ENCODE peak calls at places on chromosomes 6 and 20, in six cellular contexts. One of them, this sample, is unnamed.

GRCh38 chr6:156953478-156954146 is 176.4 kb downstream of the ARID1B start:
- DNase-seq in A549: peak
- DNase-seq in HepG2: peak
- DNase-seq in GM12878: no peak
- DNase-seq in IMR-90: peak
- DNase-seq in K562: peak
- DNase-seq in this sample: peak

GRCh38 chr6:140711019-140711613 is 1336.7 kb upstream of the CITED2 start:
- DNase-seq in A549: no peak
- DNase-seq in HepG2: no peak
- DNase-seq in GM12878: no peak
- DNase-seq in IMR-90: no peak
- DNase-seq in K562: no peak
- DNase-seq in this sample: no peak

GRCh38 chr6:7112741-7113313 is 5.1 kb downstream of the RREB1 start:
- DNase-seq in A549: no peak
- DNase-seq in HepG2: peak
- DNase-seq in GM12878: peak
- DNase-seq in IMR-90: no peak
- DNase-seq in K562: no peak
- DNase-seq in this sample: no peak

GRCh38 chr20:62181808-62182207 is 1.0 kb upstream of the MTG2 start:
- DNase-seq in A549: no peak
- DNase-seq in HepG2: no peak
- DNase-seq in GM12878: no peak
- DNase-seq in IMR-90: no peak
- DNase-seq in K562: no peak
- DNase-seq in this sample: no peak

GRCh38 chr6:41734666-41735426 is 562 bp downstream of the TFEB start:
- DNase-seq in A549: peak
- DNase-seq in HepG2: peak
- DNase-seq in GM12878: no peak
- DNase-seq in IMR-90: peak
- DNase-seq in K562: peak
- DNase-seq in this sample: peak

GRCh38 chr20:3235661-3236324 is 3.2 kb downstream of the SLC4A11 start:
- DNase-seq in A549: peak
- DNase-seq in HepG2: no peak
- DNase-seq in GM12878: no peak
- DNase-seq in IMR-90: peak
- DNase-seq in K562: no peak
- DNase-seq in this sample: no peak

GRCh38 chr6:35071347-35071994 is 69.7 kb downstream of the TCP11 start:
- DNase-seq in A549: no peak
- DNase-seq in HepG2: no peak
- DNase-seq in GM12878: no peak
- DNase-seq in IMR-90: no peak
- DNase-seq in K562: no peak
- DNase-seq in this sample: no peak

GRCh38 chr20:2307136-2307535 is 11.3 kb downstream of the TGM3 start:
- DNase-seq in A549: no peak
- DNase-seq in HepG2: no peak
- DNase-seq in GM12878: no peak
- DNase-seq in IMR-90: no peak
- DNase-seq in K562: no peak
- DNase-seq in this sample: no peak

GRCh38 chr6:31057426-31058003 is 47.2 kb downstream of the MUC22 start:
- DNase-seq in A549: no peak
- DNase-seq in HepG2: no peak
- DNase-seq in GM12878: no peak
- DNase-seq in IMR-90: peak
- DNase-seq in K562: no peak
- DNase-seq in this sample: no peak

GRCh38 chr20:44736170-44737021 is 9.3 kb upstream of the KCNK15 start:
- DNase-seq in A549: peak
- DNase-seq in HepG2: peak
- DNase-seq in GM12878: no peak
- DNase-seq in IMR-90: peak
- DNase-seq in K562: peak
- DNase-seq in this sample: peak

DNA sequence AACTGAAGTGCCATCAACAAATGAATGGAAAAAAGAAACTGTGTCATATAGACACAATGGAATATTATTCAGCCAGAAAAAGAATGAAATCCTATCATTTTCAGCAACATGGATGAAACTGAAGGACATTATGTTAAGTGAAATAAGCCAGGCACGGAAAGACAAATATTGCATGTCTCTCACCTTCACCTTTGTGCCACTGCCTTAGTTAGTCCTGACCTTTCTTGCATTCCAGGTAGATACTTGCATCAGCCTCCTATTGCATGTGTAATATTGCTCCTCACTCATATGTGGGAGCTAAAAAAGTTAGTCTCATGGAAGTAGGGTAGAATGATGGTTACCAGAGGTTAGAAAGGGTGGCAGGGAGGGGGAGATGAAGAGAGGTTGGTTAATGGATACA is 14.9 kb downstream of the NOTCH4 start:
- DNase-seq in A549: no peak
- DNase-seq in HepG2: no peak
- DNase-seq in GM12878: no peak
- DNase-seq in IMR-90: no peak
- DNase-seq in K562: no peak
- DNase-seq in this sample: no peak
- TF ChIP-seq BHLHE40 in A549: no peak
- TF ChIP-seq BHLHE40 in HepG2: no peak
- TF ChIP-seq BHLHE40 in GM12878: no peak
- TF ChIP-seq BHLHE40 in IMR-90: no peak
- TF ChIP-seq BHLHE40 in K562: no peak
- TF ChIP-seq BHLHE40 in this sample: no peak

GRCh38 chr6:96836579-96837137 is 619 bp downstream of the GPR63 start:
- DNase-seq in A549: no peak
- DNase-seq in HepG2: no peak
- DNase-seq in GM12878: no peak
- DNase-seq in IMR-90: peak
- DNase-seq in K562: peak
- DNase-seq in this sample: no peak
- TF ChIP-seq BHLHE40 in A549: no peak
- TF ChIP-seq BHLHE40 in HepG2: no peak
- TF ChIP-seq BHLHE40 in GM12878: no peak
- TF ChIP-seq BHLHE40 in IMR-90: no peak
- TF ChIP-seq BHLHE40 in K562: no peak
- TF ChIP-seq BHLHE40 in this sample: no peak

GRCh38 chr6:128327890-128328289 is 192.5 kb downstream of the PTPRK start:
- DNase-seq in A549: no peak
- DNase-seq in HepG2: peak
- DNase-seq in GM12878: no peak
- DNase-seq in IMR-90: peak
- DNase-seq in K562: no peak
- DNase-seq in this sample: no peak
- TF ChIP-seq BHLHE40 in A549: no peak
- TF ChIP-seq BHLHE40 in HepG2: no peak
- TF ChIP-seq BHLHE40 in GM12878: no peak
- TF ChIP-seq BHLHE40 in IMR-90: no peak
- TF ChIP-seq BHLHE40 in K562: no peak
- TF ChIP-seq BHLHE40 in this sample: no peak

GRCh38 chr6:2482773-2483172 is 237.4 kb upstream of the GMDS start:
- DNase-seq in A549: no peak
- DNase-seq in HepG2: no peak
- DNase-seq in GM12878: no peak
- DNase-seq in IMR-90: no peak
- DNase-seq in K562: no peak
- DNase-seq in this sample: no peak
- TF ChIP-seq BHLHE40 in A549: no peak
- TF ChIP-seq BHLHE40 in HepG2: no peak
- TF ChIP-seq BHLHE40 in GM12878: no peak
- TF ChIP-seq BHLHE40 in IMR-90: no peak
- TF ChIP-seq BHLHE40 in K562: no peak
- TF ChIP-seq BHLHE40 in this sample: no peak

DNA sequence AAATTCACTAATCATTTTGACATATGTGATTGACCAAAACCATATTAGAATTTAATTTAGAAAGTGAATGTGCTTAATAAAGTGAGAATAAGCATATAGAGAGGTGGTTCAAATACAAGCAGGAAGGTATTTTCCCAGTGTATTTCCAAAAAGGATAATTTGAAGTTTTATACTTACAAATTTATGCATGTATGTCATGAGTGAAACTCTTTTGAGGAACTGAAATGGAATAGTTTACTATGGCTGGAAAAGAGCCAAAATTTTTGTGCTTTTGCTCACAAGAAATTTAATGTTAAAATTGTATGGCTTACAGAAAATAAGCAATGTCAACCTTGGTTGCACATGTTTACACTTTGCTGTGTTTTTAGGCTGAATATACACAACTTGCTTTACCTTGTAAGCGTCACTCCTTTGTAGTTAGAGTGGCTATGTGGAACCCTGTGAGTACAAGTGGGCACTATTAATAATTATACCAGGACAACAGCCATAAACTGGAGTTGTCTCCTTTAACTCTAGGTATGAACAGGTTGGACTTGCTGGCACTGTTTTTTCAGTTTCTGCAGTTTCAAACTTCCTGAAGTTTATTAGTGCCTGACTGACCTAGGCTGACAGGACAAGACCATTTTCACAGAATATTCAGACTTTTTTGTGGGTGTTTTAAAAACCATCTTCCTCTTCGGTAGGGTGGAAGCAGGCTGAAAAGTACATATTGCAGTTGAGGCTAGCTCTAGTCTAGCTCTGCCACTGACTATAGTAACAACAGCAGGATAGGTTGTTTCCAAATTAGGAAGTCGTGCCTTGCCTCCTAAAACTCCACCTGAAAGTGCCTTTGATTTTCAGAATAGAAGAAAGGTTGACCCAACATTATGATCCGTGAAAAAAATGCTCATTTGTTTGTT is 6.0 kb downstream of the AFDN start:
- DNase-seq in A549: no peak
- DNase-seq in HepG2: no peak
- DNase-seq in GM12878: peak
- DNase-seq in IMR-90: peak
- DNase-seq in K562: no peak
- DNase-seq in this sample: no peak
- TF ChIP-seq BHLHE40 in A549: no peak
- TF ChIP-seq BHLHE40 in HepG2: no peak
- TF ChIP-seq BHLHE40 in GM12878: no peak
- TF ChIP-seq BHLHE40 in IMR-90: no peak
- TF ChIP-seq BHLHE40 in K562: no peak
- TF ChIP-seq BHLHE40 in this sample: no peak

This sample was measured in HEK293T.